ENCODE peak calls at places on chromosomes 16 and 17, in four cellular contexts. W is heart left ventricle, V is vagina, Y is upper lobe of right lung. G is an unnamed sample.

GRCh38 chr16:64679976-64680375 is 441.9 kb downstream of the CDH11 start:
- DNase-seq in V (no peak), W (no peak), Y (no peak), G (no peak)

GRCh38 chr16:17942067-17942466 is 394.5 kb downstream of the NPIPA8 start:
- DNase-seq in V (no peak), Y (no peak), W (no peak), G (peak; percentile 84)

GRCh38 chr16:81401035-81401950 is 43.3 kb upstream of the CMIP start:
- DNase-seq in V (no peak), Y (no peak), W (peak; percentile 48), G (no peak)

GRCh38 chr17:68320311-68320865 is 29.1 kb downstream of the ARSG start:
- DNase-seq in V (no peak), Y (no peak), W (no peak), G (no peak)

GRCh38 chr17:40598928-40599627 is 33.8 kb upstream of the CCR7 start:
- DNase-seq in Y (no peak), W (peak; percentile 20), V (peak; percentile 78), G (no peak)

GRCh38 chr17:82003411-82004381 is 19.0 kb downstream of the CENPX start:
- DNase-seq in Y (no peak), V (no peak), W (peak; percentile 61), G (no peak)

GRCh38 chr17:4004517-4005295 is 40.5 kb upstream of the ATP2A3 start:
- DNase-seq in W (peak; percentile 51), Y (peak; percentile 80), V (no peak), G (peak; percentile 61)

GRCh38 chr17:5485270-5486205 is at the start of gene DERL2:
- DNase-seq in W (no peak), V (no peak), Y (no peak), G (peak; percentile 78)

GRCh38 chr17:41553176-41553575 is 18.7 kb downstream of the KRT9 start:
- DNase-seq in W (no peak), Y (no peak), V (no peak), G (no peak)

GRCh38 chr17:13583996-13584700 is 17.6 kb downstream of the HS3ST3A1 start:
- DNase-seq in W (no peak), V (no peak), Y (no peak), G (no peak)

GRCh38 chr16:67240506-67240905 is 6.8 kb downstream of the FHOD1 start:
- DNase-seq in W (no peak), V (no peak), Y (peak; percentile 87), G (no peak)

GRCh38 chr17:10821062-10821461 is 16.8 kb downstream of the PIRT start:
- DNase-seq in V (no peak), Y (no peak), W (no peak), G (peak; percentile 73)

GRCh38 chr17:83136156-83136555 is 56.7 kb downstream of the METRNL start:
- DNase-seq in V (no peak), W (peak; percentile 3), Y (peak; percentile 39), G (peak; percentile 4)

GRCh38 chr17:45246861-45247428 is 14.9 kb downstream of the SPATA32 start:
- DNase-seq in W (no peak), Y (peak; percentile 71), V (no peak), G (peak; percentile 77)

GRCh38 chr17:73165616-73166404 is 1.0 kb downstream of the SSTR2 start:
- DNase-seq in Y (no peak), V (no peak), W (no peak), G (peak; percentile 53)

GRCh38 chr17:77470800-77471733 is 330.3 kb downstream of the SEC14L1 start:
- DNase-seq in V (no peak), Y (no peak), W (peak; percentile 64), G (no peak)

GRCh38 chr17:10748475-10749110 is 18.8 kb upstream of the TMEM220 start:
- DNase-seq in V (peak; percentile 87), Y (no peak), W (no peak), G (no peak)

GRCh38 chr16:53816211-53816610 is 112.3 kb downstream of the FTO start:
- DNase-seq in W (no peak), V (no peak), Y (no peak), G (no peak)

GRCh38 chr16:53131363-53132071 is 76.7 kb downstream of the CHD9 start:
- DNase-seq in Y (peak; percentile 88), V (no peak), W (peak; percentile 54), G (peak; percentile 28)

GRCh38 chr17:22507823-22508222 is 815.5 kb downstream of the KCNJ18 start:
- DNase-seq in Y (no peak), W (no peak), V (peak; percentile 49), G (peak; percentile 28)

GRCh38 chr17:4949321-4950074 is 1.2 kb upstream of the PFN1 start:
- DNase-seq in V (no peak), W (peak; percentile 77), Y (peak; percentile 94), G (peak; percentile 82)

GRCh38 chr16:14658063-14658462 is 25.3 kb downstream of the BFAR start:
- DNase-seq in V (no peak), Y (no peak), W (no peak), G (peak; percentile 14)

GRCh38 chr17:38898812-38899348 is 26.5 kb upstream of the LASP1NB start:
- DNase-seq in Y (peak; percentile 74), V (no peak), W (peak; percentile 64), G (no peak)
- H3K27ac ChIP-seq in Y (peak overlapping the region; percentile 81), V (peak overlapping the region; percentile 10), W (peak overlapping the region; percentile 52), G (peak overlapping the region; percentile 76)

DNA sequence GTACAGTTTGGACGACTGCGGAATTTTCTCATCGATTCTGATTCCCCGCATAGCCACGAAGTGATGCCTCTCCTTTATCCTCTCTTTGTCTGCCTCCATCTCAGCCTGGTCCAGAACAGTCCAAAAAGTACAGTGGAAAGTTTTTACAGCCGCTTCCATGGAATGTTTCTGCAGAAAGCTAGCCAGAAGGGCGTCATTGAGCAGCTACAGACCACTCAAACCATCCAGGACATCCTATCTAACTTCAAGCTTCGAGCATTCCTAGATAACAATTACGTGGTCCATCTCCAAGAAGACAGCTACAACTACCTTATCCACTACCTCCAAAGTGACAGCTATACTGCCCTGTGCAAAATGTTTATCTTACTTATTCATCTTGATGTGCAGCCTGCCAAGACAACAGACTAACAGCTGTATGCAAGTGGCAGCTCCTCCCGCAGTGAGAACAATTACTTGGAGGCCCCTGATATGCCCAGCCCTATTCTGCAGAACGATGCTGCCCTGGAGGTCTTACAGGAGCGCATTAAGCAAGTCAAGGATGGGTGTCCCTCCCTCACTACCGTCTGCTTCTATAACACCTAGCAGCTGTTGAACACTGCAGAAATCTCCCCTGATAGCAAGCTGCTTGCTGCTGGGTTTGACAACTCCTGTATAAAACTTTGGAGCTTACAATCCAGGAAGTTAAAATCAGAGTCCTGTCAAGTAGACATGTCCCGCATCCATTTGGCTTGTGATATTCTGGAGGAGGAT is 38.9 kb downstream of the SLFN12L start:
- DNase-seq in W (no peak), Y (no peak), V (no peak), G (no peak)
- H3K27me3 ChIP-seq in W (peaks cover 78% of the 10 kb centered on the region), Y (peaks cover 48% of the 10 kb centered on the region), V (no peaks in the 10 kb centered on the region), G (peaks cover 79% of the 10 kb centered on the region)

GRCh38 chr17:37490022-37490587 is 414 bp downstream of the DUSP14 start:
- DNase-seq in Y (peak; percentile 83), W (peak; percentile 62), V (no peak), G (peak; percentile 72)
- TF ChIP-seq CTCF in Y (peak; percentile 44), W (peak; percentile 50), V (no peak), G (peak; percentile 20)

DNA sequence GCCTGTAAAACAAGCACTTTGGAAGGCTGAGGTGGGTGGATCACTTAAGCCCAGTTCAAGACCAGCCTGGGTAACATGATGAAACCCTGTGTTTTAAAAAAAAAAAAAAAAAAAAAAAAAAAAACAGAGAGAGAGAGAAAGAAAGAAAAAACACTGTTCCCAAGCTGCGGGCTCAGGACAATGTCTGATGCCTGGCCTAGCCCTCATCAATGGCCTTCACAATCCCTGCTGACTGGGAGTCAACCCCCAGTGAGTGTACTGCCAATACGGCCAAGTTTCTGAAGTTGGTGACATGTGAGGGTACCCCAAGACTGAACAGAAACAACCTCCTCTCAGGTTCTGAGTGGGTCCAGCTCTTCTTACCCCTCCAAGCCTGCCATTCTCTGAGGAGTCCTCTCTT is 116.5 kb downstream of the ZNF778 start:
- DNase-seq in Y (no peak), V (no peak), W (no peak), G (no peak)
- H3K27ac ChIP-seq in Y (peak overlapping the region; percentile 20), V (peak overlapping the region; percentile 39), W (peak overlapping the region; percentile 70), G (no peak overlapping the region)

GRCh38 chr16:87644186-87644585 is 41.9 kb downstream of the JPH3 start:
- DNase-seq in V (no peak), Y (no peak), W (no peak), G (no peak)

GRCh38 chr16:87644596-87644995 is 42.3 kb downstream of the JPH3 start:
- DNase-seq in W (no peak), Y (no peak), V (no peak), G (no peak)

GRCh38 chr16:87648236-87648635 is 45.9 kb downstream of the JPH3 start:
- DNase-seq in Y (no peak), V (no peak), W (no peak), G (no peak)

GRCh38 chr16:87647431-87648185 is 45.3 kb downstream of the JPH3 start:
- DNase-seq in Y (no peak), V (no peak), W (no peak), G (no peak)

DNA sequence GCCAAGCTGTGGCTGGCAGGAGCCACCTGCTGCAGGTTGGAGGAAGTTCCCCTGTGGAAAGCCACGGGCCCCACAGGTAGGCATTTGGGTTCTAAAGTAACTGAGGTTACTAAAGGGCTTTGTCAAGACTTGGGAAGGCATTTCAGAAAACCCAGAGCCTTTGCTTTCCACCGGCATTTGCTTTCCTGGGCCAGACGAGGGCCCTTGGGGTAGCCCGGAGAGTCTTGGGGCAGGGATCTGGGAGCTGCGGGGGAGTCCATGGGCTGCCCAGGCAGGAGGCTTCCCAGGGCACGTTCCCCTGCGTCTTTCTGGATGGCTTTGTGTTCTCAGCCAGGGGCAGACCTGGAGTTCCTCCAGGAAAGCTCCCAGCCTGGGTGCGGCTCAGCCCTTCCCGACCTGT is 43.5 kb downstream of the JPH3 start:
- DNase-seq in V (no peak), Y (no peak), W (no peak), G (no peak)
- H3K27me3 ChIP-seq in V (no peaks in the 10 kb centered on the region), Y (peaks cover 19% of the 10 kb centered on the region), W (peaks cover 7% of the 10 kb centered on the region), G (no peaks in the 10 kb centered on the region)